ENCODE peak calls at places on chromosomes 5 and 9, in eight cellular contexts. X is endodermal cell; I is transverse colon; J is naive thymus-derived CD8-positive, alpha-beta T cell; H is HCEC 1CT; O is fibroblast of lung; M is mammary epithelial cell; Y is CD4-positive, alpha-beta T cell. S is an unnamed sample.
A peak's percentile ranks its signal among the peaks of the same experiment; 100 is the strongest.

GRCh38 chr5:35198096-35198495 is 32.2 kb downstream of the PRLR start:
- DNase-seq in X (no peak), I (peak; percentile 74), J (no peak), H (peak; percentile 46), O (peak; percentile 90), M (no peak), Y (no peak), S (no peak)

GRCh38 chr9:131407717-131408195 is 13.9 kb downstream of the PRRC2B start:
- DNase-seq in X (peak; percentile 92), I (peak; percentile 34), J (peak; percentile 51), H (peak; percentile 42), O (no peak), M (peak; percentile 73), Y (peak; percentile 35), S (no peak)

GRCh38 chr5:81044868-81045267 is 84.7 kb downstream of the RASGRF2 start:
- DNase-seq in X (no peak), I (no peak), J (no peak), H (no peak), O (no peak), M (no peak), Y (no peak), S (no peak)

GRCh38 chr5:25090818-25091217 is 446.0 kb upstream of the CDH10 start:
- DNase-seq in X (no peak), I (no peak), J (no peak), H (peak; percentile 7), O (peak; percentile 26), M (no peak), Y (no peak), S (no peak)

GRCh38 chr5:138905541-138905940 is 30.4 kb upstream of the LRRTM2 start:
- DNase-seq in X (no peak), I (no peak), J (no peak), H (peak; percentile 60), O (no peak), M (peak; percentile 41), Y (no peak), S (no peak)

GRCh38 chr5:74934949-74935751 is 69.0 kb upstream of the FAM169A start:
- DNase-seq in X (peak; percentile 58), I (no peak), J (peak; percentile 2), H (peak; percentile 73), O (peak; percentile 52), M (peak; percentile 59), Y (no peak), S (no peak)

GRCh38 chr5:10733426-10733825 is 27.6 kb downstream of the DAP start:
- DNase-seq in X (no peak), I (no peak), J (no peak), H (no peak), O (no peak), M (no peak), Y (no peak), S (no peak)

GRCh38 chr5:173954671-173955605 is 34.0 kb upstream of the C5orf47 start:
- DNase-seq in X (no peak), I (no peak), J (no peak), H (peak; percentile 91), O (peak; percentile 80), M (no peak), Y (no peak), S (no peak)

GRCh38 chr9:1870915-1871314 is 144.2 kb upstream of the SMARCA2 start:
- DNase-seq in X (no peak), I (no peak), J (no peak), H (no peak), O (no peak), M (no peak), Y (no peak), S (no peak)

GRCh38 chr9:75658301-75658919 is 232.1 kb upstream of the PCSK5 start:
- DNase-seq in X (no peak), I (no peak), J (no peak), H (no peak), O (peak; percentile 12), M (no peak), Y (no peak), S (no peak)

GRCh38 chr5:105807251-105807650 is 1863.5 kb downstream of the EFNA5 start:
- DNase-seq in X (no peak), I (no peak), J (no peak), H (no peak), O (no peak), M (no peak), Y (no peak), S (no peak)

GRCh38 chr5:136656811-136657210 is 291.5 kb upstream of the TRPC7 start:
- DNase-seq in X (no peak), I (no peak), J (no peak), H (no peak), O (no peak), M (no peak), Y (no peak), S (no peak)

GRCh38 chr5:15105799-15106393 is 234.3 kb upstream of the ANKH start:
- DNase-seq in X (peak; percentile 85), I (peak; percentile 37), J (no peak), H (peak; percentile 51), O (peak; percentile 56), M (peak; percentile 41), Y (no peak), S (no peak)

GRCh38 chr5:1291611-1292080 is 3.2 kb downstream of the TERT start:
- DNase-seq in X (peak; percentile 38), I (peak; percentile 57), J (no peak), H (no peak), O (no peak), M (no peak), Y (no peak), S (peak; percentile 72)

GRCh38 chr9:107949058-107949457 is 459.5 kb upstream of the KLF4 start:
- DNase-seq in X (no peak), I (no peak), J (no peak), H (no peak), O (peak; percentile 46), M (no peak), Y (no peak), S (no peak)

GRCh38 chr5:143987751-143988560 is 176.0 kb downstream of the HMHB1 start:
- DNase-seq in X (no peak), I (no peak), J (no peak), H (no peak), O (no peak), M (no peak), Y (no peak), S (no peak)

GRCh38 chr9:4066120-4066519 is 233.7 kb downstream of the GLIS3 start:
- DNase-seq in X (peak; percentile 82), I (no peak), J (no peak), H (no peak), O (no peak), M (no peak), Y (no peak), S (no peak)

GRCh38 chr5:100519075-100519474 is 16.1 kb upstream of the FAM174A start:
- DNase-seq in X (no peak), I (no peak), J (no peak), H (no peak), O (no peak), M (no peak), Y (no peak), S (no peak)

GRCh38 chr5:79720096-79720495 is 30.5 kb downstream of the CMYA5 start:
- DNase-seq in X (no peak), I (no peak), J (no peak), H (no peak), O (no peak), M (no peak), Y (no peak), S (no peak)

GRCh38 chr5:74612059-74612458 is 28.5 kb downstream of the ENC1 start:
- DNase-seq in X (no peak), I (no peak), J (no peak), H (no peak), O (no peak), M (no peak), Y (no peak), S (no peak)

GRCh38 chr9:135478858-135479468 is 619 bp upstream of the PPP1R26 start:
- DNase-seq in X (peak; percentile 73), I (peak; percentile 75), J (no peak), H (no peak), O (peak; percentile 23), M (peak; percentile 25), Y (no peak), S (no peak)

GRCh38 chr5:68711311-68712200 is 382.3 kb upstream of the SLC30A5 start:
- DNase-seq in X (no peak), I (no peak), J (no peak), H (peak; percentile 14), O (no peak), M (no peak), Y (no peak), S (no peak)

GRCh38 chr5:52356311-52356918 is 431.3 kb upstream of the ITGA1 start:
- DNase-seq in X (no peak), I (no peak), J (no peak), H (no peak), O (peak; percentile 24), M (no peak), Y (no peak), S (no peak)

GRCh38 chr5:81495286-81495685 is 101.4 kb upstream of the ACOT12 start:
- DNase-seq in X (no peak), I (no peak), J (no peak), H (no peak), O (no peak), M (no peak), Y (no peak), S (no peak)

GRCh38 chr9:89923961-89924504 is 319.2 kb downstream of the GADD45G start:
- DNase-seq in X (peak; percentile 43), I (no peak), J (no peak), H (no peak), O (peak; percentile 7), M (no peak), Y (no peak), S (no peak)

GRCh38 chr5:139745121-139745799 is 50.3 kb upstream of the PSD2 start:
- DNase-seq in X (peak; percentile 93), I (no peak), J (no peak), H (no peak), O (peak; percentile 65), M (peak; percentile 48), Y (no peak), S (peak; percentile 95)

GRCh38 chr5:39104221-39104620 is 30.0 kb upstream of the RICTOR start:
- DNase-seq in X (no peak), I (no peak), J (no peak), H (no peak), O (no peak), M (no peak), Y (no peak), S (no peak)

GRCh38 chr9:112348257-112348992 is 15.0 kb upstream of the PTBP3 start:
- DNase-seq in X (peak; percentile 76), I (peak; percentile 91), J (peak; percentile 65), H (peak; percentile 63), O (peak; percentile 77), M (peak; percentile 56), Y (peak; percentile 67), S (peak; percentile 87)

GRCh38 chr5:11261226-11261625 is 500.2 kb upstream of the DAP start:
- DNase-seq in X (no peak), I (no peak), J (no peak), H (no peak), O (no peak), M (no peak), Y (no peak), S (no peak)

GRCh38 chr9:109968332-109968657 is 188.3 kb downstream of the PALM2AKAP2 start:
- DNase-seq in X (no peak), I (no peak), J (no peak), H (no peak), O (no peak), M (no peak), Y (no peak), S (no peak)

GRCh38 chr5:123752576-123752975 is 240.6 kb downstream of the CSNK1G3 start:
- DNase-seq in X (no peak), I (no peak), J (no peak), H (peak; percentile 90), O (peak; percentile 90), M (peak; percentile 70), Y (no peak), S (no peak)

GRCh38 chr5:152072076-152072475 is 147.4 kb upstream of the GLRA1 start:
- DNase-seq in X (no peak), I (no peak), J (no peak), H (no peak), O (no peak), M (no peak), Y (no peak), S (no peak)

S was measured in osteocyte.